ENCODE peak calls at places on chromosome 22, in ten cellular contexts. L, T, O, S, V, X, R, H, B and F are unnamed samples.

GRCh38 chr22:19720150-19720827 is 3.0 kb upstream of the GP1BB start:
- DNase-seq in L (no peak), T (no peak), O (no peak), S (no peak), V (no peak), X (no peak), R (no peak), H (no peak), B (no peak), F (no peak)

GRCh38 chr22:26143801-26144325 is 25.4 kb upstream of the SEZ6L start:
- DNase-seq in L (no peak), T (no peak), O (no peak), S (no peak), V (no peak), X (no peak), R (no peak), H (no peak), B (no peak), F (no peak)

GRCh38 chr22:18110194-18110943 is at the start of gene TUBA8:
- DNase-seq in L (no peak), T (no peak), O (no peak), S (peak), V (peak), X (no peak), R (no peak), H (peak), B (peak), F (peak)

GRCh38 chr22:21989049-21989448 is 6.5 kb upstream of the TOP3B start:
- DNase-seq in L (no peak), T (no peak), O (no peak), S (no peak), V (no peak), X (no peak), R (no peak), H (no peak), B (no peak), F (no peak)

GRCh38 chr22:42320463-42321416 is 50.3 kb upstream of the TCF20 start:
- DNase-seq in L (no peak), T (no peak), O (no peak), S (peak), V (no peak), X (no peak), R (no peak), H (no peak), B (no peak), F (no peak)

GRCh38 chr22:28395920-28396447 is 283.7 kb downstream of the TTC28 start:
- DNase-seq in L (no peak), T (no peak), O (no peak), S (no peak), V (no peak), X (no peak), R (no peak), H (no peak), B (peak), F (no peak)

GRCh38 chr22:43345761-43346261 is 2.6 kb upstream of the SCUBE1 start:
- DNase-seq in L (no peak), T (no peak), O (no peak), S (no peak), V (peak), X (no peak), R (no peak), H (no peak), B (no peak), F (peak)

GRCh38 chr22:49934144-49934890 is 15.9 kb downstream of the CRELD2 start:
- DNase-seq in L (no peak), T (peak), O (no peak), S (peak), V (no peak), X (peak), R (no peak), H (no peak), B (peak), F (no peak)

GRCh38 chr22:44292007-44292370 is 20.8 kb downstream of the SHISAL1 start:
- DNase-seq in L (no peak), T (no peak), O (no peak), S (no peak), V (peak), X (no peak), R (no peak), H (no peak), B (no peak), F (no peak)

GRCh38 chr22:37562049-37562784 is 1.9 kb downstream of the CDC42EP1 start:
- DNase-seq in L (no peak), T (no peak), O (no peak), S (no peak), V (no peak), X (no peak), R (no peak), H (no peak), B (no peak), F (no peak)
- TF ChIP-seq CTCF in L (peak), T (no peak), O (no peak), S (no peak), V (no peak), X (no peak), R (no peak), H (no peak), B (no peak), F (no peak)

GRCh38 chr22:39994046-39994565 is 648 bp upstream of the FAM83F start:
- DNase-seq in L (peak), T (no peak), O (no peak), S (no peak), V (no peak), X (no peak), R (no peak), H (no peak), B (no peak), F (no peak)
- H3K4me3 ChIP-seq in L (peak), T (no peak), O (peak), S (no peak), V (no peak), X (no peak), R (peak), H (no peak), B (no peak), F (no peak)

GRCh38 chr22:45344339-45344738 is 34.6 kb downstream of the FAM118A start:
- DNase-seq in L (no peak), T (no peak), O (no peak), S (no peak), V (peak), X (no peak), R (no peak), H (no peak), B (no peak), F (no peak)
- TF ChIP-seq CTCF in L (no peak), T (no peak), O (no peak), S (no peak), V (peak), X (no peak), R (no peak), H (no peak), B (peak), F (no peak)

DNA sequence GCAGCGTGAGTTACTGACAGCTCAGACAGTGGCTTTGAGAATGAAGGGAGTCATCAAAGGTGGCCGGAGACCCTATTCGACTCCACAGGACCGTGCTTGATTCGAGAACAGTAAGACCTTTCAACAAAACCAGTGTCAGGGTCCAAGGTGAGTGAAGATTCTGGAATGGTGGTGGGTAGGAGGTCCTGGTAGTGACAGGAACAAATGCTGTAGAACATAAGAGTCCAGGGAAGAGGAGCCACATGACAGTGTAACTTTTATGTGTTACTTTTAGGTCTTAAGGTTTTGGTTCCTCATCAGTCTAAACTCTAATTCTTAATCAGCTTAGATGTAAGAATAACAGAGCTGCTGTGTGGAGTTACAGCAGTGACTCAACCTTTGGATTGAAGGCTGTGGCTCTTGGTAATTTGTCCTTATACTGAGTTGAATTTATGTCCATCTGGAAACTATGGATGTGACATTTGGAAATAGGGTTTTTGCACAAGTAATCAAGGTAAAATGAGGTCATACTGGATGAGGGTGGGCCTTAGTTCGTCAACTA is 1.8 kb downstream of the TBC1D22A start:
- DNase-seq in L (no peak), T (no peak), O (no peak), S (no peak), V (no peak), X (no peak), R (no peak), H (no peak), B (no peak), F (peak)
- H3K4me3 ChIP-seq in L (no peak), T (no peak), O (no peak), S (no peak), V (peak), X (no peak), R (no peak), H (no peak), B (no peak), F (peak)